ENCODE peak calls at places on chromosomes 12 and 14, in nine cellular contexts. One of them, this sample, is unnamed.

GRCh38 chr12:52066346-52067080 is 3.3 kb upstream of the ATG101 start:
- DNase-seq in dermis blood vessel endothelial cell: no peak
- DNase-seq in HS-5: no peak
- DNase-seq in MCF 10A: no peak
- DNase-seq in NCI-H1105: no peak
- DNase-seq in Daoy: peak; percentile 24
- DNase-seq in KG1: no peak
- DNase-seq in activated CD8-positive, alpha-beta memory T cell treated with anti-CD3 and anti-CD28 coated beads, Interleukin-2, amount 50 U/mL, for 4 hours: no peak
- DNase-seq in mucosa of gallbladder: no peak
- DNase-seq in this sample: no peak

GRCh38 chr12:111175404-111175803 is 193.5 kb downstream of the PHETA1 start:
- DNase-seq in Daoy: no peak
- DNase-seq in KG1: no peak
- DNase-seq in mucosa of gallbladder: no peak
- DNase-seq in activated CD8-positive, alpha-beta memory T cell treated with anti-CD3 and anti-CD28 coated beads, Interleukin-2, amount 50 U/mL, for 4 hours: no peak
- DNase-seq in dermis blood vessel endothelial cell: no peak
- DNase-seq in NCI-H1105: peak; percentile 41
- DNase-seq in MCF 10A: no peak
- DNase-seq in HS-5: no peak
- DNase-seq in this sample: no peak

GRCh38 chr14:104658325-104658712 is 31.1 kb upstream of the INF2 start:
- DNase-seq in mucosa of gallbladder: no peak
- DNase-seq in KG1: no peak
- DNase-seq in Daoy: no peak
- DNase-seq in NCI-H1105: no peak
- DNase-seq in MCF 10A: no peak
- DNase-seq in activated CD8-positive, alpha-beta memory T cell treated with anti-CD3 and anti-CD28 coated beads, Interleukin-2, amount 50 U/mL, for 4 hours: no peak
- DNase-seq in dermis blood vessel endothelial cell: no peak
- DNase-seq in HS-5: no peak
- DNase-seq in this sample: no peak

GRCh38 chr12:69330475-69331473 is 17.4 kb upstream of the LYZ start:
- DNase-seq in activated CD8-positive, alpha-beta memory T cell treated with anti-CD3 and anti-CD28 coated beads, Interleukin-2, amount 50 U/mL, for 4 hours: peak; percentile 47
- DNase-seq in KG1: no peak
- DNase-seq in mucosa of gallbladder: peak; percentile 67
- DNase-seq in Daoy: peak; percentile 13
- DNase-seq in dermis blood vessel endothelial cell: peak; percentile 15
- DNase-seq in HS-5: no peak
- DNase-seq in NCI-H1105: peak; percentile 15
- DNase-seq in MCF 10A: peak; percentile 23
- DNase-seq in this sample: no peak

GRCh38 chr12:77392467-77392866 is 327.1 kb upstream of the E2F7 start:
- DNase-seq in KG1: no peak
- DNase-seq in activated CD8-positive, alpha-beta memory T cell treated with anti-CD3 and anti-CD28 coated beads, Interleukin-2, amount 50 U/mL, for 4 hours: no peak
- DNase-seq in MCF 10A: no peak
- DNase-seq in Daoy: no peak
- DNase-seq in HS-5: no peak
- DNase-seq in NCI-H1105: peak; percentile 48
- DNase-seq in dermis blood vessel endothelial cell: no peak
- DNase-seq in mucosa of gallbladder: no peak
- DNase-seq in this sample: no peak

GRCh38 chr14:52918486-52918885 is 32.4 kb downstream of the FERMT2 start:
- DNase-seq in Daoy: peak; percentile 69
- DNase-seq in HS-5: peak; percentile 76
- DNase-seq in activated CD8-positive, alpha-beta memory T cell treated with anti-CD3 and anti-CD28 coated beads, Interleukin-2, amount 50 U/mL, for 4 hours: no peak
- DNase-seq in MCF 10A: peak; percentile 62
- DNase-seq in dermis blood vessel endothelial cell: peak; percentile 95
- DNase-seq in NCI-H1105: no peak
- DNase-seq in mucosa of gallbladder: no peak
- DNase-seq in KG1: peak; percentile 46
- DNase-seq in this sample: peak; percentile 32

GRCh38 chr14:31269599-31270195 is 62.1 kb upstream of the HECTD1 start:
- DNase-seq in mucosa of gallbladder: no peak
- DNase-seq in activated CD8-positive, alpha-beta memory T cell treated with anti-CD3 and anti-CD28 coated beads, Interleukin-2, amount 50 U/mL, for 4 hours: no peak
- DNase-seq in MCF 10A: no peak
- DNase-seq in HS-5: no peak
- DNase-seq in NCI-H1105: no peak
- DNase-seq in dermis blood vessel endothelial cell: peak; percentile 39
- DNase-seq in KG1: no peak
- DNase-seq in Daoy: no peak
- DNase-seq in this sample: no peak

GRCh38 chr12:24546661-24547060 is 402.2 kb downstream of the BCAT1 start:
- DNase-seq in HS-5: no peak
- DNase-seq in Daoy: no peak
- DNase-seq in mucosa of gallbladder: no peak
- DNase-seq in NCI-H1105: no peak
- DNase-seq in activated CD8-positive, alpha-beta memory T cell treated with anti-CD3 and anti-CD28 coated beads, Interleukin-2, amount 50 U/mL, for 4 hours: no peak
- DNase-seq in KG1: no peak
- DNase-seq in dermis blood vessel endothelial cell: no peak
- DNase-seq in MCF 10A: no peak
- DNase-seq in this sample: no peak

GRCh38 chr12:3935078-3935477 is 61.9 kb upstream of the PARP11 start:
- DNase-seq in KG1: no peak
- DNase-seq in mucosa of gallbladder: no peak
- DNase-seq in MCF 10A: no peak
- DNase-seq in NCI-H1105: no peak
- DNase-seq in activated CD8-positive, alpha-beta memory T cell treated with anti-CD3 and anti-CD28 coated beads, Interleukin-2, amount 50 U/mL, for 4 hours: no peak
- DNase-seq in HS-5: no peak
- DNase-seq in dermis blood vessel endothelial cell: no peak
- DNase-seq in Daoy: no peak
- DNase-seq in this sample: no peak

GRCh38 chr12:4857472-4858291 is 52.0 kb upstream of the KCNA1 start:
- DNase-seq in activated CD8-positive, alpha-beta memory T cell treated with anti-CD3 and anti-CD28 coated beads, Interleukin-2, amount 50 U/mL, for 4 hours: peak; percentile 69
- DNase-seq in KG1: peak; percentile 52
- DNase-seq in MCF 10A: peak; percentile 64
- DNase-seq in mucosa of gallbladder: peak; percentile 77
- DNase-seq in HS-5: peak; percentile 33
- DNase-seq in Daoy: peak; percentile 69
- DNase-seq in NCI-H1105: peak; percentile 90
- DNase-seq in dermis blood vessel endothelial cell: peak; percentile 79
- DNase-seq in this sample: peak; percentile 62

GRCh38 chr12:2580821-2581220 is 213.9 kb upstream of the FKBP4 start:
- DNase-seq in MCF 10A: no peak
- DNase-seq in NCI-H1105: no peak
- DNase-seq in dermis blood vessel endothelial cell: no peak
- DNase-seq in activated CD8-positive, alpha-beta memory T cell treated with anti-CD3 and anti-CD28 coated beads, Interleukin-2, amount 50 U/mL, for 4 hours: no peak
- DNase-seq in KG1: no peak
- DNase-seq in HS-5: no peak
- DNase-seq in mucosa of gallbladder: no peak
- DNase-seq in Daoy: peak; percentile 44
- DNase-seq in this sample: no peak

GRCh38 chr12:84336231-84336630 is 576.4 kb downstream of the SLC6A15 start:
- DNase-seq in Daoy: no peak
- DNase-seq in activated CD8-positive, alpha-beta memory T cell treated with anti-CD3 and anti-CD28 coated beads, Interleukin-2, amount 50 U/mL, for 4 hours: no peak
- DNase-seq in HS-5: no peak
- DNase-seq in mucosa of gallbladder: no peak
- DNase-seq in NCI-H1105: no peak
- DNase-seq in KG1: no peak
- DNase-seq in MCF 10A: no peak
- DNase-seq in dermis blood vessel endothelial cell: no peak
- DNase-seq in this sample: no peak

GRCh38 chr12:44696542-44696941 is 179.6 kb downstream of the NELL2 start:
- DNase-seq in activated CD8-positive, alpha-beta memory T cell treated with anti-CD3 and anti-CD28 coated beads, Interleukin-2, amount 50 U/mL, for 4 hours: no peak
- DNase-seq in dermis blood vessel endothelial cell: no peak
- DNase-seq in HS-5: peak; percentile 2
- DNase-seq in Daoy: peak; percentile 12
- DNase-seq in KG1: no peak
- DNase-seq in NCI-H1105: no peak
- DNase-seq in mucosa of gallbladder: no peak
- DNase-seq in MCF 10A: peak; percentile 11
- DNase-seq in this sample: peak; percentile 16

GRCh38 chr14:104112609-104113571 is 25.5 kb upstream of the KIF26A start:
- DNase-seq in Daoy: no peak
- DNase-seq in activated CD8-positive, alpha-beta memory T cell treated with anti-CD3 and anti-CD28 coated beads, Interleukin-2, amount 50 U/mL, for 4 hours: peak; percentile 9
- DNase-seq in mucosa of gallbladder: no peak
- DNase-seq in HS-5: no peak
- DNase-seq in KG1: no peak
- DNase-seq in dermis blood vessel endothelial cell: no peak
- DNase-seq in MCF 10A: no peak
- DNase-seq in NCI-H1105: no peak
- DNase-seq in this sample: no peak

GRCh38 chr12:4899361-4899760 is 10.3 kb upstream of the KCNA1 start:
- DNase-seq in HS-5: no peak
- DNase-seq in MCF 10A: peak; percentile 6
- DNase-seq in NCI-H1105: no peak
- DNase-seq in Daoy: no peak
- DNase-seq in dermis blood vessel endothelial cell: no peak
- DNase-seq in mucosa of gallbladder: no peak
- DNase-seq in activated CD8-positive, alpha-beta memory T cell treated with anti-CD3 and anti-CD28 coated beads, Interleukin-2, amount 50 U/mL, for 4 hours: no peak
- DNase-seq in KG1: no peak
- DNase-seq in this sample: no peak

GRCh38 chr14:30559638-30560071 is 697 bp downstream of the G2E3 start:
- DNase-seq in mucosa of gallbladder: no peak
- DNase-seq in Daoy: peak; percentile 70
- DNase-seq in HS-5: no peak
- DNase-seq in NCI-H1105: peak; percentile 26
- DNase-seq in dermis blood vessel endothelial cell: peak; percentile 54
- DNase-seq in KG1: no peak
- DNase-seq in activated CD8-positive, alpha-beta memory T cell treated with anti-CD3 and anti-CD28 coated beads, Interleukin-2, amount 50 U/mL, for 4 hours: no peak
- DNase-seq in MCF 10A: peak; percentile 36
- DNase-seq in this sample: peak; percentile 25

GRCh38 chr14:103762011-103762410 is 46.4 kb downstream of the ZFYVE21 start:
- DNase-seq in HS-5: no peak
- DNase-seq in MCF 10A: no peak
- DNase-seq in NCI-H1105: no peak
- DNase-seq in mucosa of gallbladder: no peak
- DNase-seq in Daoy: no peak
- DNase-seq in KG1: no peak
- DNase-seq in dermis blood vessel endothelial cell: no peak
- DNase-seq in activated CD8-positive, alpha-beta memory T cell treated with anti-CD3 and anti-CD28 coated beads, Interleukin-2, amount 50 U/mL, for 4 hours: no peak
- DNase-seq in this sample: no peak

GRCh38 chr12:48420031-48420775 is 52.2 kb upstream of the ANP32D start:
- DNase-seq in KG1: no peak
- DNase-seq in Daoy: no peak
- DNase-seq in activated CD8-positive, alpha-beta memory T cell treated with anti-CD3 and anti-CD28 coated beads, Interleukin-2, amount 50 U/mL, for 4 hours: no peak
- DNase-seq in MCF 10A: no peak
- DNase-seq in dermis blood vessel endothelial cell: no peak
- DNase-seq in HS-5: no peak
- DNase-seq in NCI-H1105: no peak
- DNase-seq in mucosa of gallbladder: no peak
- DNase-seq in this sample: no peak

GRCh38 chr14:104390941-104391901 is 188.3 kb upstream of the C14orf180 start:
- DNase-seq in HS-5: no peak
- DNase-seq in NCI-H1105: no peak
- DNase-seq in dermis blood vessel endothelial cell: no peak
- DNase-seq in activated CD8-positive, alpha-beta memory T cell treated with anti-CD3 and anti-CD28 coated beads, Interleukin-2, amount 50 U/mL, for 4 hours: no peak
- DNase-seq in MCF 10A: no peak
- DNase-seq in Daoy: no peak
- DNase-seq in KG1: no peak
- DNase-seq in mucosa of gallbladder: no peak
- DNase-seq in this sample: no peak

GRCh38 chr14:77007975-77008421 is 20.5 kb downstream of the IRF2BPL start:
- DNase-seq in activated CD8-positive, alpha-beta memory T cell treated with anti-CD3 and anti-CD28 coated beads, Interleukin-2, amount 50 U/mL, for 4 hours: no peak
- DNase-seq in mucosa of gallbladder: peak; percentile 83
- DNase-seq in KG1: no peak
- DNase-seq in dermis blood vessel endothelial cell: no peak
- DNase-seq in HS-5: no peak
- DNase-seq in MCF 10A: peak; percentile 17
- DNase-seq in Daoy: no peak
- DNase-seq in NCI-H1105: peak; percentile 28
- DNase-seq in this sample: peak; percentile 67

GRCh38 chr14:74148705-74149104 is 63.9 kb downstream of the LIN52 start:
- DNase-seq in MCF 10A: no peak
- DNase-seq in mucosa of gallbladder: no peak
- DNase-seq in NCI-H1105: no peak
- DNase-seq in HS-5: no peak
- DNase-seq in Daoy: no peak
- DNase-seq in KG1: no peak
- DNase-seq in activated CD8-positive, alpha-beta memory T cell treated with anti-CD3 and anti-CD28 coated beads, Interleukin-2, amount 50 U/mL, for 4 hours: no peak
- DNase-seq in dermis blood vessel endothelial cell: no peak
- DNase-seq in this sample: no peak

GRCh38 chr12:12018454-12018853 is 52.3 kb upstream of the BCL2L14 start:
- DNase-seq in NCI-H1105: peak; percentile 43
- DNase-seq in MCF 10A: peak; percentile 94
- DNase-seq in dermis blood vessel endothelial cell: no peak
- DNase-seq in activated CD8-positive, alpha-beta memory T cell treated with anti-CD3 and anti-CD28 coated beads, Interleukin-2, amount 50 U/mL, for 4 hours: no peak
- DNase-seq in HS-5: no peak
- DNase-seq in KG1: no peak
- DNase-seq in mucosa of gallbladder: no peak
- DNase-seq in Daoy: peak; percentile 35
- DNase-seq in this sample: peak; percentile 21

This sample was measured in RWPE1.